ENCODE peak calls at places on chromosomes 11 and 22, in five cellular contexts. Z is HEK293T, M is H1, Y is GM12878, P is NT2/D1. U is an unnamed sample.

GRCh38 chr11:69000831-69001245 is 12.2 kb downstream of the MRGPRF start:
- DNase-seq in Z (no peak), M (no peak), Y (no peak), P (no peak), U (peak)

GRCh38 chr11:25734592-25735211 is 597.2 kb upstream of the ANO3 start:
- DNase-seq in Y (no peak), Z (no peak), P (peak), M (no peak), U (peak)

GRCh38 chr11:14259870-14260269 is 99.1 kb downstream of the RRAS2 start:
- DNase-seq in M (no peak), P (no peak), Z (no peak), Y (no peak), U (no peak)

GRCh38 chr22:30488121-30488520 is 16.3 kb upstream of the SEC14L3 start:
- DNase-seq in M (no peak), P (no peak), Y (no peak), Z (no peak), U (no peak)

GRCh38 chr11:64696045-64696444 is 27.0 kb downstream of the NRXN2 start:
- DNase-seq in Y (no peak), M (no peak), P (no peak), Z (no peak), U (no peak)

GRCh38 chr11:116925050-116925449 is 87.6 kb upstream of the APOA1 start:
- DNase-seq in P (no peak), Y (no peak), M (no peak), Z (no peak), U (no peak)

GRCh38 chr11:5204787-5205186 is 4.3 kb upstream of the OR51V1 start:
- DNase-seq in Y (no peak), Z (peak), M (peak), P (peak), U (peak)

GRCh38 chr22:41971431-41971830 is 2.2 kb downstream of the SEPTIN3 start:
- DNase-seq in M (no peak), Y (no peak), P (no peak), Z (no peak), U (no peak)

GRCh38 chr11:79525257-79525656 is 84.4 kb upstream of the TENM4 start:
- DNase-seq in Y (no peak), M (no peak), P (no peak), Z (no peak), U (no peak)

GRCh38 chr11:86713552-86713951 is 41.1 kb upstream of the ME3 start:
- DNase-seq in M (no peak), P (no peak), Y (no peak), Z (no peak), U (no peak)

GRCh38 chr11:16191852-16192240 is 164.5 kb downstream of the SOX6 start:
- DNase-seq in Z (no peak), Y (no peak), M (no peak), P (no peak), U (no peak)

GRCh38 chr11:19326499-19326898 is 85.8 kb upstream of the E2F8 start:
- DNase-seq in P (no peak), Y (no peak), M (no peak), Z (no peak), U (no peak)

GRCh38 chr11:75272391-75272790 is 31.8 kb downstream of the TPBGL start:
- DNase-seq in M (no peak), Z (no peak), P (no peak), Y (no peak), U (no peak)

GRCh38 chr11:64890084-64890944 is 11.9 kb upstream of the EHD1 start:
- DNase-seq in Z (no peak), M (no peak), P (no peak), Y (no peak), U (no peak)

GRCh38 chr11:126474220-126474619 is 118.7 kb downstream of the ST3GAL4 start:
- DNase-seq in Y (no peak), P (no peak), M (no peak), Z (no peak), U (peak)

GRCh38 chr11:97332271-97332670 is 942.5 kb downstream of the JRKL start:
- DNase-seq in Z (no peak), Y (no peak), M (no peak), P (no peak), U (no peak)

GRCh38 chr11:59267196-59267595 is 54.5 kb upstream of the MPEG1 start:
- DNase-seq in M (no peak), Y (peak), P (no peak), Z (no peak), U (no peak)
- TF ChIP-seq SUZ12 in M (no peak), Y (no peak), P (no peak), Z (no peak), U (no peak)

GRCh38 chr11:123150882-123151281 is 44.2 kb downstream of the CLMP start:
- DNase-seq in Y (no peak), Z (no peak), P (no peak), M (no peak), U (no peak)
- TF ChIP-seq SUZ12 in Y (no peak), Z (no peak), P (no peak), M (no peak), U (no peak)

GRCh38 chr11:62140302-62141110 is 16.7 kb downstream of the INCENP start:
- DNase-seq in P (no peak), Y (no peak), M (no peak), Z (no peak), U (no peak)
- TF ChIP-seq SUZ12 in P (no peak), Y (no peak), M (no peak), Z (no peak), U (no peak)

GRCh38 chr11:32072872-32073661 is 17.8 kb upstream of the RCN1 start:
- DNase-seq in Z (no peak), P (peak), Y (no peak), M (no peak), U (no peak)
- TF ChIP-seq SUZ12 in Z (no peak), P (no peak), Y (no peak), M (no peak), U (no peak)

U was measured in HepG2.